ENCODE peak calls at places on chromosomes 13 and 19, in four cellular contexts. L is brain microvascular endothelial cell, Q is breast epithelium, O is spleen. V is an unnamed sample.

GRCh38 chr19:11092181-11092538 is 2.9 kb downstream of the LDLR start:
- DNase-seq in O (no peak), L (peak; percentile 67), Q (no peak), V (peak; percentile 87)

GRCh38 chr13:53206455-53206854 is 177.8 kb downstream of the OLFM4 start:
- DNase-seq in Q (no peak), O (no peak), L (no peak), V (peak; percentile 4)

GRCh38 chr19:41249707-41250423 is 14.3 kb upstream of the HNRNPUL1 start:
- DNase-seq in L (no peak), Q (no peak), O (no peak), V (peak; percentile 34)

GRCh38 chr13:48436661-48437242 is 23.8 kb upstream of the LPAR6 start:
- DNase-seq in O (no peak), L (no peak), Q (no peak), V (no peak)

GRCh38 chr13:65856464-65856863 is 1373.7 kb downstream of the PCDH9 start:
- DNase-seq in Q (no peak), O (no peak), L (peak; percentile 67), V (no peak)

GRCh38 chr19:2798733-2799132 is 13.4 kb downstream of the THOP1 start:
- DNase-seq in O (no peak), L (no peak), Q (no peak), V (peak; percentile 14)

GRCh38 chr13:99978781-99979452 is 2.7 kb upstream of the ZIC2 start:
- DNase-seq in Q (peak; percentile 15), O (no peak), L (no peak), V (no peak)

GRCh38 chr13:101773062-101773461 is 320.6 kb downstream of the ITGBL1 start:
- DNase-seq in L (no peak), O (no peak), Q (no peak), V (no peak)

GRCh38 chr19:43662487-43662886 is 7.5 kb downstream of the PLAUR start:
- DNase-seq in L (no peak), Q (no peak), O (no peak), V (peak; percentile 16)

GRCh38 chr13:106573855-106574254 is 5.9 kb upstream of the ARGLU1 start:
- DNase-seq in L (no peak), O (no peak), Q (no peak), V (no peak)

GRCh38 chr13:100646030-100646673 is 28.4 kb downstream of the TMTC4 start:
- DNase-seq in L (peak; percentile 49), O (no peak), Q (no peak), V (peak; percentile 48)

GRCh38 chr19:17448190-17448967 is at the start of gene TMEM221:
- DNase-seq in Q (no peak), O (peak; percentile 77), L (no peak), V (peak; percentile 54)

GRCh38 chr19:28737021-28737525 is 475.9 kb downstream of the UQCRFS1 start:
- DNase-seq in Q (no peak), L (peak; percentile 24), O (no peak), V (peak; percentile 35)

GRCh38 chr19:3710265-3710812 is 2.2 kb downstream of the TJP3 start:
- DNase-seq in L (peak; percentile 20), Q (peak; percentile 74), O (peak; percentile 82), V (peak; percentile 93)

GRCh38 chr19:30691767-30692516 is 319.8 kb downstream of the ZNF536 start:
- DNase-seq in L (no peak), O (no peak), Q (no peak), V (no peak)

GRCh38 chr19:30273184-30273583 is 99.0 kb upstream of the ZNF536 start:
- DNase-seq in L (no peak), O (no peak), Q (no peak), V (no peak)

GRCh38 chr13:21557995-21558394 is 46.0 kb downstream of the MICU2 start:
- DNase-seq in O (no peak), Q (no peak), L (peak; percentile 34), V (peak; percentile 51)

GRCh38 chr13:109751477-109751876 is 34.9 kb downstream of the IRS2 start:
- DNase-seq in Q (peak; percentile 12), O (no peak), L (no peak), V (no peak)

GRCh38 chr19:15265849-15266248 is 33.6 kb upstream of the EPHX3 start:
- DNase-seq in O (peak; percentile 83), Q (peak; percentile 56), L (peak; percentile 86), V (peak; percentile 76)

GRCh38 chr19:55492362-55492944 is 4.2 kb downstream of the SSC5D start:
- DNase-seq in Q (no peak), O (no peak), L (no peak), V (no peak)

GRCh38 chr19:55495646-55496349 is 7.6 kb downstream of the SSC5D start:
- DNase-seq in Q (no peak), O (no peak), L (no peak), V (peak; percentile 48)

GRCh38 chr19:55493650-55494171 is 5.5 kb downstream of the SSC5D start:
- DNase-seq in O (no peak), L (no peak), Q (no peak), V (no peak)

GRCh38 chr19:55493052-55493649 is 4.9 kb downstream of the SSC5D start:
- DNase-seq in L (no peak), Q (no peak), O (no peak), V (no peak)

DNA sequence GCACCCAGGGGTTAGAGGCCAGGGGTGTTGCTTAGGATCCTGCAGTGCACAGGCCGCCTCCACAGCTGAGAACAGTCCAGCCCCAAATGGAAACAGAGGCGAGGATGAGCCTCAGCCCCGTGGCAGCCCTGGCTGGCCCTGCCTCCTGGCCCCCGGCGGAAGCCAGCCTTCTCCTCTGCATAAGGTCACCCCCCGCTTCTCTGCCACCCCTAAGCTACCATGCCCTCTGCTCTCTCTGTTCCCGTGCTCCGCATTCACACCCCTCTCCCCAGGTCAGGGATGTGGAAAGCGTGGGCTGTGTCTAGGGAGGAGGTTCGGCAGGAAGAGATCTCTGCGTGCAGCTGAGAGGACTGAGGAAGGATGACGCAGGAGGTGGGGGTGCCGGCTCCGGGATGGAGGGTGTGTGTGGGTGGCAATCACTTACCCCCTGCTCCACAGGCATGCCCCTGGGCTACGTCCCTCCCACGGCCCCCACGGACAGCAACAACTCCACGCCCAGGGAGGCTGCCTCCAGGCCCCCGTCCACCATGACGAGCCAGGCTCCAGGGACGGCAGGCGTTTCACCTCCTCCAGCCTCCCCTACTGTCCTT is 6.0 kb downstream of the SSC5D start:
- DNase-seq in L (peak; percentile 80), O (no peak), Q (no peak), V (no peak)
- H3K4me3 ChIP-seq in L (peak overlapping the region; percentile 53), O (no peak overlapping the region), Q (peak overlapping the region; percentile 52), V (no peak overlapping the region)

GRCh38 chr13:23377603-23378002 is 55.9 kb downstream of the SACS start:
- DNase-seq in Q (no peak), O (no peak), L (no peak), V (no peak)
- H3K36me3 ChIP-seq in Q (no peaks in the 10 kb centered on the region), O (no peaks in the 10 kb centered on the region), L (peaks cover 3% of the 10 kb centered on the region), V (no peaks in the 10 kb centered on the region)

GRCh38 chr19:50659318-50660082 is 10.3 kb downstream of the C19orf81 start:
- DNase-seq in O (no peak), L (no peak), Q (no peak), V (no peak)
- H3K4me3 ChIP-seq in O (no peak overlapping the region), L (no peak overlapping the region), Q (peak overlapping the region; percentile 56), V (peak overlapping the region; percentile 62)

DNA sequence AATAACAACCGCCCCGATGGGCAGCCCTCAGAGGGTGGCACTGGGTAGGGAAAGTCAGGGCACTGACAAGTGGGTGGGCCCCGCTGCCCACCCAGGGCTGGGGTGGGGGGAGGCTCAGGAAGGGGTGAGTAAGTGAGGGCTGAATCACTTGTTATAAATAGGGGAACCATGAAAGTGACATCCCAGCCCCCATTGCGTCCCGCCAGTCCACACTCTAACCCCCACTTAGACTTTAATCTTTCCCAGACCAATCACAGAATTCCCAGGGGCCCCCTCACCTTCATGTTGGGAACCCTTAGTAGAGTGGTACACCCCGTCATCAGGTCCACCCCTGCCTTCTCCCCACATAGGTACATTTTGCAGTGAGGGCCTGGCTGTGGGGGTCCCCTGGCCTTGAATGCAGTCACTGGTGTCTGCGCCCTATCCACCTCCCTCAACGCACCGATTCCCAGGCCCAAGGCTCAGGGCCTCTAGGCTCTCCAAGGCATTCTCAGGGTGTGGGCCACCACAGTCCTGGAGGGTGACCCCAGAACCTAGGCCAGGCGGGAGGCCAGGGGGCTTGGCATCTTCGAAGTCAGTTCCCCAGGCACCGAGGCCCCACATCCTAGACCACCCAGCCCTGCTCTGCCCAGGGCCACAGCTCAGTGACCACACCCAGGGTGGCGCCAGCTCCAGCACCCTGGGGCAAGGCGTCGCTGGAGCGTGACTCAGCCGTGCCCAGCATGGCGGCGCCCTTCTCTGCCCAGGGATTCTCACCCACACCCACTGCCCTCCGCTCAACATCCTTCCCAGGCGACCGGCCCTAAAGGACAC is 36.8 kb upstream of the NANOS3 start:
- DNase-seq in O (peak; percentile 92), L (no peak), Q (peak; percentile 71), V (peak; percentile 95)
- H3K36me3 ChIP-seq in O (peaks cover 10% of the 10 kb centered on the region), L (peaks cover 50% of the 10 kb centered on the region), Q (no peaks in the 10 kb centered on the region), V (peaks cover 39% of the 10 kb centered on the region)

GRCh38 chr19:45514376-45515051 is 7.2 kb downstream of the VASP start:
- DNase-seq in Q (no peak), O (no peak), L (no peak), V (no peak)
- H3K4me3 ChIP-seq in Q (no peak overlapping the region), O (no peak overlapping the region), L (no peak overlapping the region), V (no peak overlapping the region)

GRCh38 chr19:1720237-1720636 is 33.1 kb upstream of the ONECUT3 start:
- DNase-seq in Q (no peak), O (no peak), L (no peak), V (no peak)

GRCh38 chr19:1717970-1718264 is 35.4 kb upstream of the ONECUT3 start:
- DNase-seq in Q (no peak), L (no peak), O (no peak), V (no peak)

GRCh38 chr19:1717200-1717969 is 35.9 kb upstream of the ONECUT3 start:
- DNase-seq in L (no peak), Q (no peak), O (no peak), V (no peak)

GRCh38 chr19:1719519-1719918 is 33.8 kb upstream of the ONECUT3 start:
- DNase-seq in Q (no peak), O (no peak), L (no peak), V (no peak)

DNA sequence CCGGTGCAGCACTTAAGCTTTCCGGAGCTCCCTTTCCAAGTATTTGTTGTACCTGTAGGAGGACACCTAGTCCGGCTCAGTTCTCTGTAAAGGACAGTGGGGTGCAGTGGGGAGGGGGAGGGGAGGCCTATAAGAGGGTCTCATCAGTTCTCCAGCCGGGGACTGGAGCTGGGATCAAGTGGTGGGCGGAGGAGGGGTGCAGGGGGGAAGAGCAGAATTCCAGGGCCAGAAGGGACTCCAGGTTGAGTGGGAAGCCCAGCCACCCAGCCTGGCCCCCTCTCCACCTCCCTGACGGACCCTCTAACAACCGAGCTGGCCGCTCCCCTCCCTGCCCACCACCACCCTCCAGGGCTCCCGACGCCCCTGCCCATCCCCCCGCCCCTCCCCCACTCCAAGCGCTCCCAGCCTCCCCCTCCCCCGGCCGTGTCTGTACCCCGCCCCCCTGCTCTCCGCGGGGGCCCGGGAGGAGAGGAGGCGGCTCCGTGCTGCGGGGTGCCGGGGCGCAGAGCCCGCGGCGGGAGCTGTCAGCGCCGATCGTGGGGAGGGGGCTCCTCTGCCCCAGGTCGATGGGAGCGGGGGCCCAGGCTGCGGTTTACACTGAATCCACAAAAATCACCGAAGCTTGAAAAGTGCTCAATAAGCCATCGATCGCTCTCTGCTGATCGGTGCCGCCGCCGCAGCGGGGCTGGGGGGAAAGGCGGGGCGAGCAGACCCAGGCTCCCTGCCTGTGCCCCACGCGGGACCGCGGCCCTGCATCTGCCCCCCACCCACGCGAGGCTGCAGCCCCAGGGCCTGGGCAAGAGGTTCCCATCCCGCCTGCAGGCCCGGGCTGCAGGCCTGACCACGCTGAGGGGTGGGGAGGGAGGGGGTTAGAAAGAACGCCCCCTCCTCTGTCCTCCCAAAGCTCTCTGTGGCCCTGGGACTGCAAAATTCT is 34.7 kb upstream of the ONECUT3 start:
- DNase-seq in O (no peak), L (no peak), Q (no peak), V (no peak)
- H3K36me3 ChIP-seq in O (no peaks in the 10 kb centered on the region), L (no peaks in the 10 kb centered on the region), Q (no peaks in the 10 kb centered on the region), V (no peaks in the 10 kb centered on the region)

V was measured in PC-3.